ENCODE peak calls at places on chromosomes 6 and 20, in four cellular contexts. P, W, C and K are unnamed samples.
A peak's percentile ranks its signal among the peaks of the same experiment; 100 is the strongest.

GRCh38 chr6:79399499-79399898 is 137.7 kb downstream of the LCA5 start:
- DNase-seq in P (no peak), W (no peak), C (peak; percentile 78), K (no peak)

GRCh38 chr6:37242429-37243052 is 15.0 kb upstream of the TBC1D22B start:
- DNase-seq in P (peak; percentile 68), W (peak; percentile 52), C (peak; percentile 82), K (no peak)

GRCh38 chr6:85300581-85300980 is 149.3 kb upstream of the NT5E start:
- DNase-seq in P (no peak), W (no peak), C (no peak), K (no peak)

GRCh38 chr6:42029881-42030280 is 20.4 kb upstream of the TAF8 start:
- DNase-seq in P (no peak), W (no peak), C (no peak), K (no peak)

GRCh38 chr6:116327803-116328527 is 42.8 kb upstream of the DSE start:
- DNase-seq in P (no peak), W (no peak), C (no peak), K (no peak)

GRCh38 chr6:82786251-82786650 is 279.4 kb downstream of the UBE3D start:
- DNase-seq in P (no peak), W (no peak), C (no peak), K (no peak)

GRCh38 chr6:53658992-53659391 is 6.6 kb downstream of the KLHL31 start:
- DNase-seq in P (no peak), W (no peak), C (no peak), K (no peak)

GRCh38 chr20:57893364-57894001 is 183.7 kb upstream of the PMEPA1 start:
- DNase-seq in P (no peak), W (no peak), C (no peak), K (no peak)

GRCh38 chr6:139308284-139308916 is 16.6 kb upstream of the TXLNB start:
- DNase-seq in P (no peak), W (no peak), C (no peak), K (no peak)

GRCh38 chr6:134373282-134373922 is 55.5 kb upstream of the SGK1 start:
- DNase-seq in P (peak; percentile 78), W (peak; percentile 15), C (no peak), K (peak; percentile 85)

GRCh38 chr20:17939622-17940446 is 28.8 kb downstream of the SNX5 start:
- DNase-seq in P (no peak), W (no peak), C (no peak), K (no peak)

GRCh38 chr6:100217225-100217624 is 223.2 kb upstream of the MCHR2 start:
- DNase-seq in P (no peak), W (no peak), C (no peak), K (no peak)

GRCh38 chr6:47141166-47141565 is 99.0 kb upstream of the ADGRF1 start:
- DNase-seq in P (no peak), W (no peak), C (no peak), K (no peak)

GRCh38 chr20:50220093-50220893 is 29.7 kb downstream of the CEBPB start:
- DNase-seq in P (no peak), W (no peak), C (no peak), K (no peak)

GRCh38 chr20:50222568-50223320 is 32.1 kb downstream of the CEBPB start:
- DNase-seq in P (no peak), W (no peak), C (no peak), K (no peak)

GRCh38 chr20:50223321-50223995 is 32.8 kb downstream of the CEBPB start:
- DNase-seq in P (no peak), W (no peak), C (no peak), K (no peak)

GRCh38 chr20:50220894-50221266 is 30.2 kb downstream of the CEBPB start:
- DNase-seq in P (no peak), W (no peak), C (no peak), K (no peak)

GRCh38 chr20:50221501-50222323 is 31.1 kb downstream of the CEBPB start:
- DNase-seq in P (no peak), W (no peak), C (no peak), K (no peak)
- H3K4me3 ChIP-seq in P (no peak overlapping the region), W (no peak overlapping the region), C (no peak overlapping the region), K (no peak overlapping the region)

DNA sequence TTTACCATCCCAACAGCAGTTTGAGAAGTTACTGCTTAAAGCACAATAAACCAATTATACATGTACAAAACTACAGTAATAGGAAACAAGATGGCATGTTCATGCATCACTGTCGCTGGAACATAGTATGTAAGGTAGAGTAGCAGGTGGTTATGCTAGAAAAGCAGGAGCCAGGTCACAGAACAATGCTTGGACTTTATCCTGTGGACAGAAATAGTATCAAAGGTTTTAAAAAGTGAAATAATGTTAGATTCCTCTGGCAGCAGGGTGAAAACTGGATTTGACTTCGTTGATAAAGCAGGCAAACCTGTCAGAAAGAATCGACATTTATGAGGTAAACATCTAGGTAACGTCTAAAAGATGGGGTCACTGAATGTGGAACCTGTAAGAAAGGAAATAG is 2.5 kb downstream of the BLOC1S5 start:
- DNase-seq in P (no peak), W (no peak), C (no peak), K (no peak)
- TF ChIP-seq JUNB in P (no peak), W (no peak), C (no peak), K (no peak)

GRCh38 chr6:25008707-25009106 is 72.9 kb upstream of the RIPOR2 start:
- DNase-seq in P (no peak), W (no peak), C (no peak), K (no peak)
- H3K4me3 ChIP-seq in P (no peak overlapping the region), W (no peak overlapping the region), C (no peak overlapping the region), K (no peak overlapping the region)

GRCh38 chr20:20860078-20860806 is 147.8 kb upstream of the RALGAPA2 start:
- DNase-seq in P (peak; percentile 79), W (peak; percentile 92), C (peak; percentile 87), K (peak; percentile 15)

GRCh38 chr20:20859510-20859909 is 147.1 kb upstream of the RALGAPA2 start:
- DNase-seq in P (no peak), W (no peak), C (no peak), K (no peak)

GRCh38 chr20:20869161-20869560 is 156.7 kb upstream of the RALGAPA2 start:
- DNase-seq in P (no peak), W (no peak), C (no peak), K (no peak)

GRCh38 chr20:20864346-20865096 is 152.1 kb upstream of the RALGAPA2 start:
- DNase-seq in P (peak; percentile 17), W (peak; percentile 40), C (peak; percentile 76), K (no peak)
- TF ChIP-seq JUNB in P (no peak), W (no peak), C (no peak), K (no peak)

GRCh38 chr6:160534050-160534696 is 129.9 kb downstream of the LPA start:
- DNase-seq in P (peak; percentile 68), W (peak; percentile 38), C (peak; percentile 52), K (no peak)
- H3K4me3 ChIP-seq in P (no peak overlapping the region), W (peak overlapping the region; percentile 22), C (no peak overlapping the region), K (no peak overlapping the region)

GRCh38 chr6:137824502-137824879 is 42.6 kb upstream of the TNFAIP3 start:
- DNase-seq in P (no peak), W (no peak), C (no peak), K (no peak)

GRCh38 chr6:137821486-137821885 is 45.6 kb upstream of the TNFAIP3 start:
- DNase-seq in P (no peak), W (no peak), C (no peak), K (no peak)

GRCh38 chr6:137820952-137821351 is 46.1 kb upstream of the TNFAIP3 start:
- DNase-seq in P (no peak), W (no peak), C (no peak), K (no peak)

GRCh38 chr6:137827411-137827940 is 39.6 kb upstream of the TNFAIP3 start:
- DNase-seq in P (no peak), W (no peak), C (no peak), K (no peak)

GRCh38 chr6:137823826-137824501 is 43.1 kb upstream of the TNFAIP3 start:
- DNase-seq in P (peak; percentile 64), W (no peak), C (no peak), K (no peak)
- TF ChIP-seq JUNB in P (no peak), W (no peak), C (no peak), K (no peak)

DNA sequence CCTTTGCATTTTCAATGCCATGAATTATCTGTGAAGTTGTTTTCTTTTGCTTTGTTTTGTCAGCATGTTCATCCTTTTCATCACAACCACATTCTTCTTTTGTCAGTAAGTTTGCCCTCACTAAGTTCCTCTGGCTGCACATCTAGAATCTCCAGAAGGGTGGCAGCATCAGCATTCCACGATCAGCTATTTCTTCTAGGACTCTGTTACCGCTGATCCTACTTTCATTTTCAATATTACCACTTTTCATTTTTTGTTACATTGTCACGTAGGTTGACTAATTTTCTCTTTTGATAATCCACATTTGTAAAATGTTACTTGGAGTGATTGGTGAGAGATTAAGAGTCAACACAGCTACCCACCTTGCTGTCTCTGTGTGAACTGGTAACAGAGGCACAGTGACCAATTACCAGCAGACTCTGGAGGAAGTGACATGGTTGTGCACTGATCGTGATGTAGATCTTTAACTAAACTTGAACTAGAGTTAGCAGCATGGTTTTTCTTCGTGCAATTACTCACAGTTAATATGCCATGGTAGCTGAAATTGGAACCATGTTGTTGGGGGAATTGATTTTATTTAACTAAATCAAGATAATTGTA is 307.9 kb upstream of the SLC35B3 start:
- DNase-seq in P (no peak), W (peak; percentile 1), C (peak; percentile 3), K (no peak)
- H3K4me3 ChIP-seq in P (no peak overlapping the region), W (peak overlapping the region; percentile 30), C (no peak overlapping the region), K (peak overlapping the region; percentile 40)

DNA sequence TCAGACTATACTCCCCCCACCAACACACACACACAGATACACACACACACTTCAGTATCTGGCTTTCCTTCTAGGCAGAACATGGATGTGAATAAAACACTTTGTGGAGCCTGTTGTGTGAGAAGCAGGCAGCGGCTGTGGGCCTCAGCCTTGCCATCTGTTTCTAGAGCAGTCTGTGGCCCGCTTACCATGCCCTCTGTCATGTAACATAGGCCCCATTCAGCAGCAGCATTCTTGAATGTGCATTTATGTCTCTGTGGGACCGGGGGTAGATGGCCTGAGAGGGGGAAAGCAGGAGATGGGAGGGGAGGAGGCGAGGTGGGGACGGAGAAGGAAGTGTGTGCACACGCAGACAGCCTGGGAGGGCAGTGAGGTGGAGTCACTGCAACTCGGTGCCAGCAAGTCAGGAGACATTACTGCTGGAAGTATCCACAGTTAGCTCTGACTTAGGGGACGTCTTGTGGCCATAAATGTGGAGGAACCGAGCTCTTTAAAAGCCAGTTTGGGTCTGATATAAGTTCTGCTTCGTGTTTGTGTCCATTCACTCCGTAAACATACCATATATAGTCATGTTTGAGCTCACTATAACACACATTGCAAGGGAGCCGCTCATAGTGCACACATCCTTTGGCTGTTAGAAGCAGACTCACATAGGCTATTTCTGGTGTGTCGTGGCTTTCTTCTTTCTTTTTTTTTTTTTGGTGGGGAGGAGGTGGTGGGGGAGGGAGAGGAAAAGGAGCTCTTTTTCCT is 38.5 kb downstream of the RREB1 start:
- DNase-seq in P (peak; percentile 70), W (no peak), C (peak; percentile 84), K (no peak)
- TF ChIP-seq JUNB in P (no peak), W (no peak), C (no peak), K (no peak)